ENCODE peak calls at places on chromosomes 1 and 21, in five cellular contexts. Y is Panc1, I is stomach, U is BJ, Q is aorta. G is an unnamed sample.

GRCh38 chr1:234875953-234876814 is 252.5 kb downstream of the TOMM20 start:
- DNase-seq in Y (no peak), I (peak; percentile 79), U (no peak), Q (no peak), G (no peak)

GRCh38 chr21:38611262-38611661 is 113.0 kb upstream of the ERG start:
- DNase-seq in Y (no peak), I (no peak), U (no peak), Q (peak; percentile 59), G (no peak)

GRCh38 chr1:156414440-156415064 is 45.5 kb downstream of the RHBG start:
- DNase-seq in Y (no peak), I (no peak), U (no peak), Q (no peak), G (no peak)

GRCh38 chr1:170357750-170358149 is 174.2 kb upstream of the GORAB start:
- DNase-seq in Y (no peak), I (no peak), U (no peak), Q (no peak), G (no peak)

GRCh38 chr1:218658899-218659298 is 313.8 kb downstream of the TGFB2 start:
- DNase-seq in Y (no peak), I (no peak), U (no peak), Q (no peak), G (peak; percentile 59)

GRCh38 chr1:119475866-119476439 is 31.1 kb upstream of the HSD3B1 start:
- DNase-seq in Y (peak; percentile 27), I (peak; percentile 69), U (no peak), Q (no peak), G (peak; percentile 4)

GRCh38 chr1:226886142-226886901 is 15.9 kb downstream of the PSEN2 start:
- DNase-seq in Y (no peak), I (no peak), U (no peak), Q (no peak), G (no peak)

GRCh38 chr1:212979340-212980122 is 29.2 kb downstream of the VASH2 start:
- DNase-seq in Y (no peak), I (no peak), U (no peak), Q (no peak), G (no peak)

GRCh38 chr1:78762113-78762512 is 112.5 kb downstream of the IFI44 start:
- DNase-seq in Y (no peak), I (no peak), U (no peak), Q (no peak), G (no peak)

GRCh38 chr1:204169871-204170270 is 3.7 kb upstream of the REN start:
- DNase-seq in Y (no peak), I (no peak), U (no peak), Q (no peak), G (no peak)

GRCh38 chr1:33008051-33008914 is 28.4 kb downstream of the AK2 start:
- DNase-seq in Y (no peak), I (peak; percentile 83), U (no peak), Q (no peak), G (no peak)

GRCh38 chr1:111733183-111733995 is 5.8 kb downstream of the INKA2 start:
- DNase-seq in Y (no peak), I (no peak), U (no peak), Q (peak; percentile 73), G (peak; percentile 90)

GRCh38 chr1:204574856-204575145 is 58.6 kb downstream of the MDM4 start:
- DNase-seq in Y (no peak), I (no peak), U (no peak), Q (no peak), G (no peak)

GRCh38 chr1:33332881-33333280 is 12.0 kb upstream of the A3GALT2 start:
- DNase-seq in Y (no peak), I (no peak), U (no peak), Q (no peak), G (no peak)

GRCh38 chr1:167401260-167401873 is 117.0 kb downstream of the CD247 start:
- DNase-seq in Y (peak; percentile 15), I (peak; percentile 50), U (no peak), Q (peak; percentile 51), G (peak; percentile 10)

GRCh38 chr1:157150631-157151030 is 12.4 kb upstream of the ETV3 start:
- DNase-seq in Y (no peak), I (no peak), U (no peak), Q (no peak), G (no peak)

GRCh38 chr1:223089250-223089649 is 53.8 kb downstream of the TLR5 start:
- DNase-seq in Y (no peak), I (no peak), U (no peak), Q (no peak), G (no peak)

GRCh38 chr1:107993920-107994319 is 28.9 kb upstream of the VAV3 start:
- DNase-seq in Y (no peak), I (no peak), U (no peak), Q (no peak), G (no peak)

GRCh38 chr21:29749957-29750356 is 189.8 kb downstream of the GRIK1 start:
- DNase-seq in Y (no peak), I (no peak), U (no peak), Q (no peak), G (no peak)

GRCh38 chr1:110888049-110888448 is 15.1 kb downstream of the CD53 start:
- DNase-seq in Y (no peak), I (no peak), U (no peak), Q (no peak), G (no peak)

GRCh38 chr21:17402885-17403477 is 109.9 kb upstream of the CXADR start:
- DNase-seq in Y (no peak), I (no peak), U (no peak), Q (no peak), G (peak; percentile 9)

GRCh38 chr1:17771014-17771413 is 15.9 kb downstream of the ACTL8 start:
- DNase-seq in Y (no peak), I (no peak), U (no peak), Q (no peak), G (no peak)

GRCh38 chr1:193283026-193283425 is 96.6 kb upstream of the B3GALT2 start:
- DNase-seq in Y (no peak), I (no peak), U (peak; percentile 45), Q (no peak), G (peak; percentile 49)

GRCh38 chr1:2221271-2221670 is 6.8 kb upstream of the SKI start:
- DNase-seq in Y (no peak), I (no peak), U (no peak), Q (no peak), G (no peak)

GRCh38 chr1:27967106-27967883 is 7.5 kb downstream of the XKR8 start:
- DNase-seq in Y (no peak), I (no peak), U (no peak), Q (no peak), G (no peak)

GRCh38 chr1:199522936-199523335 is 504.6 kb upstream of the NR5A2 start:
- DNase-seq in Y (no peak), I (no peak), U (peak; percentile 22), Q (no peak), G (no peak)

GRCh38 chr1:36327421-36328087 is 4.1 kb upstream of the EVA1B start:
- DNase-seq in Y (no peak), I (no peak), U (no peak), Q (no peak), G (no peak)

GRCh38 chr1:41672173-41672572 is 187.7 kb upstream of the EDN2 start:
- DNase-seq in Y (no peak), I (peak; percentile 35), U (peak; percentile 37), Q (no peak), G (no peak)

GRCh38 chr1:15454256-15454655 is 2.3 kb upstream of the CELA2A start:
- DNase-seq in Y (no peak), I (peak; percentile 71), U (no peak), Q (no peak), G (peak; percentile 26)

GRCh38 chr1:113073457-113073950 is 506 bp downstream of the LRIG2 start:
- DNase-seq in Y (no peak), I (peak; percentile 52), U (no peak), Q (peak; percentile 61), G (peak; percentile 18)

GRCh38 chr21:40099809-40100208 is 232.6 kb downstream of the PCP4 start:
- DNase-seq in Y (no peak), I (no peak), U (no peak), Q (no peak), G (no peak)

DNA sequence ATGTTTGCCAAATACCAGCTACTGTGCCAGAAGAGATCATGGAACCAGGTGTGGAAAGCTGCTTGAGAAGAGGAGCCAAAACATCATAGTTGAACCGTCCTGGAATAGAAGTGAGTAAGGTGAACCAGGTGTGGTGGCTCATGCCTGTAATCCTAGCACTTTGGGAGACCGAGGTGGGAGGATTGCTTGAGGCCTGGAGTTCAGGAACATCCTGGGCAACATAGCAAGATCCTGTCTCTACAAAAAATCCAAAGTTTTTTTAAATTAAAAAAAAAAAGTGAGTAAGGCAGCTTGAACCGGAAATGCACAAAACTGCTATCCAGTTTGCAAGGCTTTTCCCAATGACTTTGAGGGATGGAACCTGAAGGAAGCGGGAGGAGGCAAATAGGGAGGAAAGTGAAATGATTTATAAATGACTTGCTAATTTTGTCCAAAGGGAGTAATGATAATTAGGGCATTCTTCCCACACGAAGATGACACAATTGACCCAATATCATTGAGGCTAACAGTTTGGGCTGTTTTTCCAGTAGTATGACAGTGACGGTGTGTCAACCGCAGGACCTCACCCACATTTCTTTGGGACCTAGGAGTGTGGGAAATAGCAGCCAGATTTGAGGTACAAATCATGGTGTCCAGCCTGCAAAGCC is 1.5 kb upstream of the CNN3 start:
- DNase-seq in Y (no peak), I (no peak), U (no peak), Q (no peak), G (no peak)
- H3K4me3 ChIP-seq in Y (peak overlapping the region; percentile 75), I (peak overlapping the region; percentile 60), U (no peak overlapping the region), Q (peak overlapping the region; percentile 77), G (peak overlapping the region; percentile 91)

GRCh38 chr1:160205242-160205973 is at the start of gene PEA15:
- DNase-seq in Y (no peak), I (peak; percentile 83), U (no peak), Q (peak; percentile 83), G (no peak)

GRCh38 chr1:160207118-160207650 is 2.0 kb downstream of the PEA15 start:
- DNase-seq in Y (no peak), I (no peak), U (no peak), Q (no peak), G (no peak)

GRCh38 chr1:160206421-160207117 is 1.4 kb downstream of the PEA15 start:
- DNase-seq in Y (no peak), I (no peak), U (peak; percentile 72), Q (no peak), G (peak; percentile 62)

GRCh38 chr1:160205974-160206369 is 788 bp downstream of the PEA15 start:
- DNase-seq in Y (no peak), I (no peak), U (no peak), Q (peak; percentile 66), G (no peak)

GRCh38 chr1:160204526-160205241 is 500 bp upstream of the PEA15 start:
- DNase-seq in Y (no peak), I (no peak), U (no peak), Q (peak; percentile 64), G (no peak)
- H3K4me3 ChIP-seq in Y (peak overlapping the region; percentile 33), I (peak overlapping the region; percentile 79), U (peak overlapping the region; percentile 34), Q (peak overlapping the region; percentile 79), G (peak overlapping the region; percentile 38)

GRCh38 chr1:40059960-40060337 is 19.4 kb downstream of the CAP1 start:
- DNase-seq in Y (no peak), I (no peak), U (no peak), Q (no peak), G (no peak)
- H3K4me3 ChIP-seq in Y (no peak overlapping the region), I (no peak overlapping the region), U (no peak overlapping the region), Q (no peak overlapping the region), G (no peak overlapping the region)

DNA sequence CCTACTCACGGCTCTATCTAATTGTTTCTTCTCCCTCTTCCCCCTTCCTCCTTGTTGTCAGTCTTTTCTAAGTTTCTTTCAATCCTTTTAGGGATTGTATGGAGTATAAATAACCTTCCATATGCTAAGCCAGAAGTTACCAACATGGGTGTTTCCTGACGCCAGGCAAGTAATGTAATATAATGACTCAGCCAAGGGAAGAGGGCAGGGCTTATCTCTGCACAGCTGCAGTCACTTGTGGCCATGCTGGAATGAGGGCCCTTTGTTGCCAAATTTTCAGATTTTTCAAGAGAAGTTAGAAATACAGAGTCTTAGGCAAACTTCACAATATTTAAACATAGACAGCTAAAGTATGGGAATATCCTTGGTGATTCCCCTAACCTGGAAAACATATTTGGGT is 194.6 kb downstream of the ST6GALNAC3 start:
- DNase-seq in Y (no peak), I (no peak), U (no peak), Q (no peak), G (peak; percentile 51)
- H3K4me3 ChIP-seq in Y (no peak overlapping the region), I (no peak overlapping the region), U (no peak overlapping the region), Q (no peak overlapping the region), G (no peak overlapping the region)